ENCODE peak calls at places on chromosomes 12 and 14, in six cellular contexts. U is ureter; V is H4; A is posterior vena cava; W is left colon; I is stimulated activated naive B cell treated with anti-CD40 and anti-IgM and Interleukin-4, amounts not matched to agents 10 μg/mL and 1 μg/mL and 100 μg/mL, for 72 hours. E is an unnamed sample.
A peak's percentile ranks its signal among the peaks of the same experiment; 100 is the strongest.

GRCh38 chr14:65301862-65302539 is 110.5 kb upstream of the FUT8 start:
- DNase-seq in U (no peak), V (no peak), A (no peak), W (no peak), I (no peak), E (no peak)

GRCh38 chr14:69312608-69313007 is 52.6 kb downstream of the GALNT16 start:
- DNase-seq in U (no peak), V (no peak), A (no peak), W (no peak), I (no peak), E (no peak)

GRCh38 chr12:62957233-62957953 is 22.4 kb upstream of the PPM1H start:
- DNase-seq in U (no peak), V (peak; percentile 23), A (no peak), W (no peak), I (no peak), E (no peak)

GRCh38 chr12:27592548-27592947 is 68.5 kb downstream of the PPFIBP1 start:
- DNase-seq in U (no peak), V (no peak), A (no peak), W (no peak), I (no peak), E (no peak)

GRCh38 chr14:31126680-31127079 is 80.9 kb downstream of the HECTD1 start:
- DNase-seq in U (no peak), V (no peak), A (no peak), W (no peak), I (no peak), E (no peak)

GRCh38 chr14:61948376-61948775 is 186.2 kb downstream of the SNAPC1 start:
- DNase-seq in U (no peak), V (no peak), A (no peak), W (no peak), I (no peak), E (no peak)

GRCh38 chr14:33534636-33535035 is 416.2 kb downstream of the EGLN3 start:
- DNase-seq in U (no peak), V (no peak), A (no peak), W (no peak), I (no peak), E (no peak)

GRCh38 chr14:21884995-21885394 is 211.4 kb upstream of the OR4E1 start:
- DNase-seq in U (no peak), V (no peak), A (no peak), W (no peak), I (no peak), E (no peak)

GRCh38 chr12:8037947-8038346 is 5.4 kb downstream of the FOXJ2 start:
- DNase-seq in U (no peak), V (no peak), A (no peak), W (no peak), I (no peak), E (no peak)

GRCh38 chr12:131986847-131987398 is 37.2 kb downstream of the EP400 start:
- DNase-seq in U (no peak), V (no peak), A (no peak), W (no peak), I (no peak), E (peak; percentile 45)

GRCh38 chr12:8992086-8992409 is 2.7 kb downstream of the KLRG1 start:
- DNase-seq in U (no peak), V (no peak), A (no peak), W (no peak), I (no peak), E (no peak)

GRCh38 chr14:70722418-70722817 is 80.7 kb downstream of the TTC9 start:
- DNase-seq in U (no peak), V (no peak), A (no peak), W (no peak), I (no peak), E (no peak)

GRCh38 chr14:104115691-104116543 is 22.5 kb upstream of the KIF26A start:
- DNase-seq in U (peak; percentile 70), V (no peak), A (peak; percentile 75), W (peak; percentile 44), I (no peak), E (peak; percentile 44)

GRCh38 chr12:65631621-65632111 is 192.6 kb upstream of the HMGA2 start:
- DNase-seq in U (peak; percentile 45), V (peak; percentile 89), A (no peak), W (no peak), I (no peak), E (no peak)

GRCh38 chr12:109462868-109463692 is 14.0 kb downstream of the KCTD10 start:
- DNase-seq in U (peak; percentile 90), V (peak; percentile 98), A (peak; percentile 95), W (peak; percentile 55), I (no peak), E (peak; percentile 56)